ENCODE peak calls at places on chromosome 18, in ten cellular contexts. One of them, this sample, is unnamed.

GRCh38 chr18:76557026-76557575 is 62.1 kb upstream of the ZNF516 start:
- DNase-seq in MCF 10A: no peak
- DNase-seq in GM23338: no peak
- DNase-seq in progenitor cell of endocrine pancreas: no peak
- DNase-seq in NB4: no peak
- DNase-seq in left ventricle myocardium inferior: no peak
- DNase-seq in heart right ventricle: no peak
- DNase-seq in coronary artery: no peak
- DNase-seq in mesothelial cell of epicardium: no peak
- DNase-seq in upper lobe of right lung: no peak
- DNase-seq in this sample: peak

GRCh38 chr18:74679679-74680076 is 82.0 kb downstream of the ZNF407 start:
- DNase-seq in NB4: no peak
- DNase-seq in mesothelial cell of epicardium: no peak
- DNase-seq in GM23338: no peak
- DNase-seq in MCF 10A: no peak
- DNase-seq in coronary artery: no peak
- DNase-seq in upper lobe of right lung: no peak
- DNase-seq in progenitor cell of endocrine pancreas: no peak
- DNase-seq in heart right ventricle: no peak
- DNase-seq in left ventricle myocardium inferior: no peak
- DNase-seq in this sample: no peak

GRCh38 chr18:36179562-36180334 is 7.5 kb upstream of the MOCOS start:
- DNase-seq in left ventricle myocardium inferior: peak
- DNase-seq in NB4: no peak
- DNase-seq in MCF 10A: peak
- DNase-seq in heart right ventricle: peak
- DNase-seq in progenitor cell of endocrine pancreas: no peak
- DNase-seq in upper lobe of right lung: peak
- DNase-seq in coronary artery: peak
- DNase-seq in mesothelial cell of epicardium: no peak
- DNase-seq in GM23338: no peak
- DNase-seq in this sample: no peak

GRCh38 chr18:74514860-74515495 is 18.8 kb downstream of the CNDP2 start:
- DNase-seq in heart right ventricle: no peak
- DNase-seq in NB4: no peak
- DNase-seq in left ventricle myocardium inferior: no peak
- DNase-seq in mesothelial cell of epicardium: no peak
- DNase-seq in upper lobe of right lung: no peak
- DNase-seq in GM23338: no peak
- DNase-seq in progenitor cell of endocrine pancreas: no peak
- DNase-seq in coronary artery: peak
- DNase-seq in MCF 10A: no peak
- DNase-seq in this sample: peak

GRCh38 chr18:53605198-53605597 is 619.3 kb downstream of the MBD2 start:
- DNase-seq in coronary artery: no peak
- DNase-seq in GM23338: no peak
- DNase-seq in MCF 10A: no peak
- DNase-seq in upper lobe of right lung: no peak
- DNase-seq in heart right ventricle: no peak
- DNase-seq in NB4: no peak
- DNase-seq in mesothelial cell of epicardium: no peak
- DNase-seq in left ventricle myocardium inferior: no peak
- DNase-seq in progenitor cell of endocrine pancreas: no peak
- DNase-seq in this sample: no peak

GRCh38 chr18:77086034-77086433 is 46.5 kb downstream of the MBP start:
- DNase-seq in coronary artery: no peak
- DNase-seq in progenitor cell of endocrine pancreas: no peak
- DNase-seq in GM23338: no peak
- DNase-seq in left ventricle myocardium inferior: no peak
- DNase-seq in upper lobe of right lung: no peak
- DNase-seq in mesothelial cell of epicardium: no peak
- DNase-seq in NB4: no peak
- DNase-seq in MCF 10A: peak
- DNase-seq in heart right ventricle: no peak
- DNase-seq in this sample: no peak

GRCh38 chr18:34647251-34647650 is 62.8 kb upstream of the DTNA start:
- DNase-seq in heart right ventricle: no peak
- DNase-seq in left ventricle myocardium inferior: no peak
- DNase-seq in MCF 10A: no peak
- DNase-seq in GM23338: peak
- DNase-seq in mesothelial cell of epicardium: no peak
- DNase-seq in NB4: peak
- DNase-seq in progenitor cell of endocrine pancreas: no peak
- DNase-seq in coronary artery: no peak
- DNase-seq in upper lobe of right lung: no peak
- DNase-seq in this sample: no peak

GRCh38 chr18:53490019-53490418 is 734.5 kb downstream of the MBD2 start:
- DNase-seq in coronary artery: no peak
- DNase-seq in progenitor cell of endocrine pancreas: no peak
- DNase-seq in left ventricle myocardium inferior: no peak
- DNase-seq in MCF 10A: no peak
- DNase-seq in GM23338: no peak
- DNase-seq in NB4: no peak
- DNase-seq in upper lobe of right lung: no peak
- DNase-seq in heart right ventricle: no peak
- DNase-seq in mesothelial cell of epicardium: no peak
- DNase-seq in this sample: no peak

GRCh38 chr18:75293591-75293990 is 83.0 kb downstream of the TSHZ1 start:
- DNase-seq in heart right ventricle: no peak
- DNase-seq in left ventricle myocardium inferior: no peak
- DNase-seq in mesothelial cell of epicardium: no peak
- DNase-seq in MCF 10A: peak
- DNase-seq in NB4: no peak
- DNase-seq in coronary artery: no peak
- DNase-seq in progenitor cell of endocrine pancreas: no peak
- DNase-seq in GM23338: no peak
- DNase-seq in upper lobe of right lung: no peak
- DNase-seq in this sample: no peak

GRCh38 chr18:32328379-32328778 is 138.5 kb downstream of the MEP1B start:
- DNase-seq in heart right ventricle: no peak
- DNase-seq in upper lobe of right lung: no peak
- DNase-seq in left ventricle myocardium inferior: no peak
- DNase-seq in NB4: no peak
- DNase-seq in mesothelial cell of epicardium: no peak
- DNase-seq in GM23338: no peak
- DNase-seq in progenitor cell of endocrine pancreas: no peak
- DNase-seq in MCF 10A: no peak
- DNase-seq in coronary artery: no peak
- DNase-seq in this sample: no peak

GRCh38 chr18:36284671-36285295 is 12.7 kb upstream of the FHOD3 start:
- DNase-seq in mesothelial cell of epicardium: no peak
- DNase-seq in GM23338: peak
- DNase-seq in NB4: peak
- DNase-seq in heart right ventricle: no peak
- DNase-seq in coronary artery: no peak
- DNase-seq in progenitor cell of endocrine pancreas: no peak
- DNase-seq in left ventricle myocardium inferior: no peak
- DNase-seq in upper lobe of right lung: no peak
- DNase-seq in MCF 10A: peak
- DNase-seq in this sample: no peak

GRCh38 chr18:7617738-7618422 is 50.8 kb downstream of the PTPRM start:
- DNase-seq in progenitor cell of endocrine pancreas: no peak
- DNase-seq in upper lobe of right lung: no peak
- DNase-seq in MCF 10A: peak
- DNase-seq in coronary artery: no peak
- DNase-seq in heart right ventricle: no peak
- DNase-seq in GM23338: peak
- DNase-seq in NB4: no peak
- DNase-seq in left ventricle myocardium inferior: no peak
- DNase-seq in mesothelial cell of epicardium: no peak
- DNase-seq in this sample: no peak

GRCh38 chr18:42174909-42175308 is 219.9 kb downstream of the PIK3C3 start:
- DNase-seq in upper lobe of right lung: no peak
- DNase-seq in GM23338: peak
- DNase-seq in NB4: peak
- DNase-seq in coronary artery: no peak
- DNase-seq in left ventricle myocardium inferior: no peak
- DNase-seq in MCF 10A: peak
- DNase-seq in progenitor cell of endocrine pancreas: peak
- DNase-seq in mesothelial cell of epicardium: peak
- DNase-seq in heart right ventricle: no peak
- DNase-seq in this sample: no peak

GRCh38 chr18:36471393-36471792 is 173.9 kb downstream of the FHOD3 start:
- DNase-seq in progenitor cell of endocrine pancreas: no peak
- DNase-seq in MCF 10A: no peak
- DNase-seq in left ventricle myocardium inferior: no peak
- DNase-seq in coronary artery: no peak
- DNase-seq in heart right ventricle: no peak
- DNase-seq in NB4: no peak
- DNase-seq in upper lobe of right lung: no peak
- DNase-seq in mesothelial cell of epicardium: no peak
- DNase-seq in GM23338: no peak
- DNase-seq in this sample: no peak

DNA sequence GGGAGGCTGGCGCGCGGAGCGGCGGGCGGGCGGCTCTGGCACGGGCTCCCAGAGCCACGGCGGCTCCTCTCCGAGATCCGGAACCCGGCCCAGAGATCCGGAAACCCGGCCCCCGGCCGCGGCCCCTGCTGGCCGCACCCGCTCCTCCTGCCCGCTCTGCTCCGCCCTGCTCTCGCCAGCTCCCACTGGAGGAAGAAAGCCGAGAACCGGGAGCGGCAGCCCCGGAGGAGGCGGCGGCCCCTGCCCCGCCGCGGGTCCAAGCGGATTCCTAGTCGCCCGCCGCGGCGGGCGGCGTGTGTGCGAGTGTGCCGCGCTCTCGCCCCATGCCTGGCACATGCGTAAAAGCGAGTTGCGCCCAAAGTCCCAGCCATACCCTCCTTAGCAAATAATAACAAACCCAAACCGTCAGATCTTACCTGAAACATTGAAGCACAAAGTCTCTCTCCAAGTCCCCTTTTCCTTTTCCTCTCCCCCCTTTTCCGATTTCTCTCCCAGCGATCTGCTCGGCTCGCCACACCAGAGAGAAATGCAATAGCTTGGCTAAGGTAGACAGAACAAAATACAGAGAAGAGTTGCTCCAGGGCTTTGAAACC is 108.7 kb upstream of the KCTD1 start:
- DNase-seq in MCF 10A: peak
- DNase-seq in GM23338: peak
- DNase-seq in left ventricle myocardium inferior: peak
- DNase-seq in coronary artery: peak
- DNase-seq in heart right ventricle: peak
- DNase-seq in upper lobe of right lung: peak
- DNase-seq in progenitor cell of endocrine pancreas: peak
- DNase-seq in mesothelial cell of epicardium: peak
- DNase-seq in NB4: peak
- DNase-seq in this sample: peak
- TF ChIP-seq CTCF in MCF 10A: peak
- TF ChIP-seq CTCF in GM23338: no peak
- TF ChIP-seq CTCF in left ventricle myocardium inferior: peak
- TF ChIP-seq CTCF in coronary artery: no peak
- TF ChIP-seq CTCF in heart right ventricle: peak
- TF ChIP-seq CTCF in upper lobe of right lung: peak
- TF ChIP-seq CTCF in progenitor cell of endocrine pancreas: peak
- TF ChIP-seq CTCF in mesothelial cell of epicardium: no peak
- TF ChIP-seq CTCF in NB4: no peak
- TF ChIP-seq CTCF in this sample: peak

GRCh38 chr18:50468802-50469201 is 91.1 kb upstream of the MAPK4 start:
- DNase-seq in upper lobe of right lung: no peak
- DNase-seq in coronary artery: no peak
- DNase-seq in mesothelial cell of epicardium: no peak
- DNase-seq in GM23338: no peak
- DNase-seq in heart right ventricle: no peak
- DNase-seq in progenitor cell of endocrine pancreas: no peak
- DNase-seq in NB4: no peak
- DNase-seq in left ventricle myocardium inferior: no peak
- DNase-seq in MCF 10A: peak
- DNase-seq in this sample: no peak
- TF ChIP-seq CTCF in upper lobe of right lung: no peak
- TF ChIP-seq CTCF in coronary artery: no peak
- TF ChIP-seq CTCF in mesothelial cell of epicardium: no peak
- TF ChIP-seq CTCF in GM23338: no peak
- TF ChIP-seq CTCF in heart right ventricle: no peak
- TF ChIP-seq CTCF in progenitor cell of endocrine pancreas: no peak
- TF ChIP-seq CTCF in NB4: no peak
- TF ChIP-seq CTCF in left ventricle myocardium inferior: no peak
- TF ChIP-seq CTCF in MCF 10A: no peak
- TF ChIP-seq CTCF in this sample: no peak

GRCh38 chr18:66621816-66622576 is 18.1 kb upstream of the CDH19 start:
- DNase-seq in mesothelial cell of epicardium: no peak
- DNase-seq in left ventricle myocardium inferior: no peak
- DNase-seq in NB4: no peak
- DNase-seq in MCF 10A: no peak
- DNase-seq in heart right ventricle: no peak
- DNase-seq in progenitor cell of endocrine pancreas: no peak
- DNase-seq in coronary artery: no peak
- DNase-seq in GM23338: no peak
- DNase-seq in upper lobe of right lung: no peak
- DNase-seq in this sample: no peak

DNA sequence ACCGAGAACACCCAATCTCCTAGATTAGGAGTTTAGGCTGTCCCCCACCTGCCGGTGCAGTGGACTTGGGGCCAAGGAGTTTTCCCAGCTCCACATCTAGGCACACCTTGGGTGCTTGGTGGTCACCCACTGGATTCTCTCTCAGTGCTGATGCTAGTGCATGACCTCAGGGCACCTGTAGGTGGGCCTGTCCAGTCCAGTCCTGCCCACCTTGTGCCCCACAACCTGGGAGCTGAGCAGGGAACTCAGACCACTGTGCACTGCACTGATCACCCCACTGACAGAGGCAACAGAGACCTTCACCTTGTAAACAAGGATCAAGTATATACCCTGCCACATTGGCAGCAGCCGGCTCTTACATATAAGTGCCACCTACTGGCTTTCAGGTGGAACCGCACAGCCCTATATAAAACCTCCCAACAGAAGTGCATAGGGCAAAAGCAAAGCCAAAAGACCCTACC is 12.7 kb upstream of the CDH19 start:
- DNase-seq in NB4: peak
- DNase-seq in upper lobe of right lung: no peak
- DNase-seq in MCF 10A: peak
- DNase-seq in progenitor cell of endocrine pancreas: no peak
- DNase-seq in left ventricle myocardium inferior: no peak
- DNase-seq in GM23338: peak
- DNase-seq in heart right ventricle: no peak
- DNase-seq in coronary artery: no peak
- DNase-seq in mesothelial cell of epicardium: no peak
- DNase-seq in this sample: no peak
- TF ChIP-seq CTCF in NB4: peak
- TF ChIP-seq CTCF in upper lobe of right lung: peak
- TF ChIP-seq CTCF in MCF 10A: peak
- TF ChIP-seq CTCF in progenitor cell of endocrine pancreas: peak
- TF ChIP-seq CTCF in left ventricle myocardium inferior: no peak
- TF ChIP-seq CTCF in GM23338: peak
- TF ChIP-seq CTCF in heart right ventricle: no peak
- TF ChIP-seq CTCF in coronary artery: no peak
- TF ChIP-seq CTCF in mesothelial cell of epicardium: peak
- TF ChIP-seq CTCF in this sample: peak

DNA sequence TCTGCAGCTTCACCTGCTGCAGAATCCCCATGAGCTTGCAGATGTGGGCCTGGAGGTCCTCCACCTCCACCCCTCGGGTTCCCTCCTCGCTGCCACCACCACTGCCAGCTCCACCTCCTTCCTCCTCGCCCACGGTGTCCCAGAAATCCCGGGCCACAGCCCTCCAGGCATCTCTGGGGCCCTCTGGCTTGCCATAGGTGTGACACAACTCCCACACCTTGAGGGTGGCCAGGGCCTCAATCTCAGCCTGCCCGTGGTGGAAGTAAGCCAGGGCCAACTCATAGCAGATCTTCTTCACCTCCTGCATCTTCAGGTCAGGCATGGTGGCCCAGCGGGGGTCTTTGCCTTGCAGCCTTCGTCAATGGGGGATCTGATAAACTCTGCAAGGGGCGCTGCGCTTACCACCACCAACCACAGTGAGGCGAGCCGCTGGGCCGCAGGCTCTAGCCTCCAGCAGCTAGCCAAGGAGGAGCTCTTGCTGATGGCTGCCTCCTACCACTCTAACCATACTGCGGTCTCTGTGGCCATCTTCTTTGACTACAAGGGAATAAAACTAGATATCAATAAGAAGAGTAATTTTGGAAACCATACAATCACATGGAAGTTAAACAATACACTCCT is 36.1 kb upstream of the ANKRD62 start:
- DNase-seq in coronary artery: no peak
- DNase-seq in progenitor cell of endocrine pancreas: no peak
- DNase-seq in MCF 10A: no peak
- DNase-seq in GM23338: peak
- DNase-seq in NB4: no peak
- DNase-seq in mesothelial cell of epicardium: no peak
- DNase-seq in heart right ventricle: no peak
- DNase-seq in left ventricle myocardium inferior: no peak
- DNase-seq in upper lobe of right lung: no peak
- DNase-seq in this sample: no peak
- TF ChIP-seq CTCF in coronary artery: no peak
- TF ChIP-seq CTCF in progenitor cell of endocrine pancreas: no peak
- TF ChIP-seq CTCF in MCF 10A: no peak
- TF ChIP-seq CTCF in GM23338: peak
- TF ChIP-seq CTCF in NB4: no peak
- TF ChIP-seq CTCF in mesothelial cell of epicardium: no peak
- TF ChIP-seq CTCF in heart right ventricle: no peak
- TF ChIP-seq CTCF in left ventricle myocardium inferior: no peak
- TF ChIP-seq CTCF in upper lobe of right lung: no peak
- TF ChIP-seq CTCF in this sample: no peak